ENCODE peak calls at places on chromosomes 7 and 10, in nine cellular contexts. B is stomach, D is spleen, P is testis, U is tibial nerve, F is suprapubic skin, M is Peyer's patch, K is A549, Z is prostate gland. O is an unnamed sample.

GRCh38 chr10:6297951-6298381 is 95.2 kb downstream of the PFKFB3 start:
- DNase-seq in B (peak), D (no peak), P (no peak), U (no peak), F (no peak), M (no peak), K (no peak), Z (peak), O (no peak)

GRCh38 chr7:108528183-108528712 is 2.3 kb upstream of the PNPLA8 start:
- DNase-seq in B (no peak), D (no peak), P (no peak), U (no peak), F (no peak), M (no peak), K (no peak), Z (no peak), O (no peak)

GRCh38 chr7:139541600-139542307 is 18.3 kb downstream of the CLEC2L start:
- DNase-seq in B (no peak), D (no peak), P (no peak), U (no peak), F (no peak), M (no peak), K (no peak), Z (no peak), O (no peak)

GRCh38 chr10:5546891-5547683 is 22.3 kb downstream of the CALML3 start:
- DNase-seq in B (peak), D (peak), P (no peak), U (no peak), F (peak), M (peak), K (peak), Z (peak), O (peak)

GRCh38 chr10:61987951-61988379 is 86.5 kb downstream of the ARID5B start:
- DNase-seq in B (no peak), D (no peak), P (no peak), U (no peak), F (no peak), M (no peak), K (no peak), Z (no peak), O (no peak)

GRCh38 chr10:98423691-98424120 is 8.7 kb upstream of the PYROXD2 start:
- DNase-seq in B (peak), D (no peak), P (peak), U (no peak), F (no peak), M (peak), K (no peak), Z (no peak), O (no peak)

GRCh38 chr10:111990734-111991133 is 192.8 kb downstream of the GPAM start:
- DNase-seq in B (no peak), D (no peak), P (no peak), U (no peak), F (no peak), M (no peak), K (no peak), Z (no peak), O (no peak)

GRCh38 chr7:117648203-117648866 is 168.5 kb downstream of the CFTR start:
- DNase-seq in B (no peak), D (no peak), P (no peak), U (no peak), F (no peak), M (no peak), K (no peak), Z (no peak), O (no peak)

GRCh38 chr10:557792-558328 is 131.6 kb downstream of the DIP2C start:
- DNase-seq in B (no peak), D (no peak), P (no peak), U (no peak), F (no peak), M (no peak), K (no peak), Z (no peak), O (peak)

GRCh38 chr10:28280652-28281051 is 22.2 kb downstream of the MPP7 start:
- DNase-seq in B (no peak), D (no peak), P (no peak), U (no peak), F (no peak), M (no peak), K (no peak), Z (no peak), O (no peak)

GRCh38 chr7:77353407-77353721 is 62.8 kb downstream of the GSAP start:
- DNase-seq in B (no peak), D (no peak), P (no peak), U (no peak), F (no peak), M (no peak), K (no peak), Z (no peak), O (no peak)

GRCh38 chr10:18312385-18313145 is 172.3 kb downstream of the CACNB2 start:
- DNase-seq in B (no peak), D (no peak), P (peak), U (peak), F (no peak), M (no peak), K (peak), Z (no peak), O (no peak)

GRCh38 chr10:12602557-12602956 is 253.2 kb downstream of the CAMK1D start:
- DNase-seq in B (no peak), D (no peak), P (no peak), U (no peak), F (no peak), M (no peak), K (no peak), Z (no peak), O (no peak)

GRCh38 chr10:79377557-79378382 is 30.5 kb downstream of the PPIF start:
- DNase-seq in B (no peak), D (peak), P (peak), U (no peak), F (no peak), M (no peak), K (no peak), Z (no peak), O (peak)

GRCh38 chr7:7956531-7957221 is 11.9 kb upstream of the GLCCI1 start:
- DNase-seq in B (no peak), D (no peak), P (no peak), U (no peak), F (no peak), M (no peak), K (no peak), Z (no peak), O (no peak)

GRCh38 chr7:121126801-121127534 is 138.5 kb downstream of the CPED1 start:
- DNase-seq in B (no peak), D (no peak), P (no peak), U (no peak), F (no peak), M (no peak), K (no peak), Z (no peak), O (no peak)

GRCh38 chr7:143389316-143390097 is 8.4 kb downstream of the ZYX start:
- DNase-seq in B (no peak), D (no peak), P (no peak), U (no peak), F (no peak), M (no peak), K (no peak), Z (no peak), O (peak)

GRCh38 chr7:7146837-7147236 is 35.5 kb upstream of the C1GALT1 start:
- DNase-seq in B (no peak), D (no peak), P (no peak), U (no peak), F (no peak), M (no peak), K (no peak), Z (no peak), O (no peak)

GRCh38 chr7:43211693-43212092 is 99.2 kb downstream of the HECW1 start:
- DNase-seq in B (no peak), D (no peak), P (no peak), U (no peak), F (no peak), M (no peak), K (no peak), Z (no peak), O (no peak)

GRCh38 chr10:50316695-50317648 is 65.7 kb upstream of the ASAH2 start:
- DNase-seq in B (no peak), D (no peak), P (no peak), U (no peak), F (no peak), M (no peak), K (no peak), Z (no peak), O (no peak)

GRCh38 chr7:156751319-156751718 is 110.7 kb downstream of the RNF32 start:
- DNase-seq in B (no peak), D (no peak), P (no peak), U (no peak), F (no peak), M (no peak), K (no peak), Z (no peak), O (no peak)

GRCh38 chr10:116721048-116721897 is 21.1 kb downstream of the HSPA12A start:
- DNase-seq in B (no peak), D (no peak), P (no peak), U (no peak), F (peak), M (no peak), K (no peak), Z (no peak), O (no peak)

GRCh38 chr10:43809211-43809930 is 160.7 kb upstream of the ZNF32 start:
- DNase-seq in B (no peak), D (no peak), P (no peak), U (peak), F (no peak), M (no peak), K (no peak), Z (no peak), O (no peak)

GRCh38 chr7:100465299-100465698 is 1.2 kb upstream of the SPACDR start:
- DNase-seq in B (no peak), D (no peak), P (peak), U (no peak), F (no peak), M (no peak), K (no peak), Z (no peak), O (no peak)

GRCh38 chr10:55631071-55631654 is 729.9 kb downstream of the ZWINT start:
- DNase-seq in B (peak), D (peak), P (peak), U (no peak), F (peak), M (peak), K (peak), Z (no peak), O (peak)

GRCh38 chr7:6608081-6608480 is 7.3 kb upstream of the ZNF853 start:
- DNase-seq in B (no peak), D (no peak), P (no peak), U (no peak), F (no peak), M (no peak), K (no peak), Z (no peak), O (no peak)

GRCh38 chr7:123690550-123690949 is 34.9 kb downstream of the LMOD2 start:
- DNase-seq in B (no peak), D (no peak), P (no peak), U (no peak), F (no peak), M (no peak), K (no peak), Z (no peak), O (no peak)

GRCh38 chr7:54917613-54918406 is 101.0 kb upstream of the EGFR start:
- DNase-seq in B (no peak), D (no peak), P (no peak), U (no peak), F (no peak), M (no peak), K (no peak), Z (no peak), O (no peak)

GRCh38 chr10:116104210-116104932 is 168.6 kb downstream of the GFRA1 start:
- DNase-seq in B (no peak), D (no peak), P (no peak), U (no peak), F (no peak), M (no peak), K (no peak), Z (no peak), O (no peak)

GRCh38 chr10:75297021-75297599 is 61.4 kb upstream of the COMTD1 start:
- DNase-seq in B (no peak), D (no peak), P (no peak), U (no peak), F (no peak), M (no peak), K (no peak), Z (no peak), O (no peak)

GRCh38 chr10:91742189-91742588 is 56.0 kb upstream of the TNKS2 start:
- DNase-seq in B (no peak), D (no peak), P (no peak), U (no peak), F (no peak), M (no peak), K (no peak), Z (no peak), O (no peak)

GRCh38 chr7:66265566-66265965 is 60.4 kb downstream of the TPST1 start:
- DNase-seq in B (no peak), D (no peak), P (no peak), U (no peak), F (no peak), M (no peak), K (no peak), Z (no peak), O (no peak)

GRCh38 chr7:47379629-47380324 is 202.1 kb downstream of the TNS3 start:
- DNase-seq in B (peak), D (peak), P (peak), U (no peak), F (peak), M (peak), K (no peak), Z (peak), O (peak)

GRCh38 chr7:155003215-155003999 is 483 bp upstream of the PAXIP1 start:
- DNase-seq in B (peak), D (peak), P (peak), U (peak), F (peak), M (peak), K (peak), Z (peak), O (peak)

GRCh38 chr7:142440219-142441073 is 182.6 kb upstream of the PRSS58 start:
- DNase-seq in B (no peak), D (no peak), P (no peak), U (no peak), F (no peak), M (no peak), K (no peak), Z (no peak), O (no peak)

GRCh38 chr7:128100225-128100948 is 69.2 kb upstream of the LRRC4 start:
- DNase-seq in B (no peak), D (no peak), P (no peak), U (no peak), F (no peak), M (no peak), K (no peak), Z (no peak), O (no peak)

GRCh38 chr10:33703897-33704825 is 369.7 kb upstream of the NRP1 start:
- DNase-seq in B (no peak), D (no peak), P (no peak), U (no peak), F (no peak), M (no peak), K (no peak), Z (no peak), O (no peak)

GRCh38 chr10:43209064-43209455 is 57.8 kb downstream of the RASGEF1A start:
- DNase-seq in B (no peak), D (peak), P (no peak), U (no peak), F (peak), M (no peak), K (no peak), Z (no peak), O (no peak)

GRCh38 chr7:134571101-134571500 is 22.2 kb downstream of the AKR1B15 start:
- DNase-seq in B (no peak), D (no peak), P (no peak), U (no peak), F (no peak), M (no peak), K (no peak), Z (no peak), O (no peak)
- TF ChIP-seq POLR2A in B (no peak), D (no peak), P (no peak), U (no peak), F (no peak), M (no peak), K (no peak), Z (no peak), O (no peak)

GRCh38 chr10:45000138-45000763 is 472 bp upstream of the ZNF22 start:
- DNase-seq in B (no peak), D (no peak), P (peak), U (peak), F (peak), M (peak), K (no peak), Z (no peak), O (peak)

GRCh38 chr10:45004661-45005060 is 3.9 kb downstream of the ZNF22 start:
- DNase-seq in B (no peak), D (no peak), P (no peak), U (no peak), F (no peak), M (no peak), K (no peak), Z (no peak), O (no peak)

GRCh38 chr10:45000764-45001381 is at the start of gene ZNF22:
- DNase-seq in B (peak), D (peak), P (peak), U (peak), F (no peak), M (peak), K (peak), Z (no peak), O (no peak)

GRCh38 chr10:45003432-45004000 is 2.8 kb downstream of the ZNF22 start:
- DNase-seq in B (no peak), D (no peak), P (no peak), U (no peak), F (no peak), M (no peak), K (no peak), Z (no peak), O (no peak)

DNA sequence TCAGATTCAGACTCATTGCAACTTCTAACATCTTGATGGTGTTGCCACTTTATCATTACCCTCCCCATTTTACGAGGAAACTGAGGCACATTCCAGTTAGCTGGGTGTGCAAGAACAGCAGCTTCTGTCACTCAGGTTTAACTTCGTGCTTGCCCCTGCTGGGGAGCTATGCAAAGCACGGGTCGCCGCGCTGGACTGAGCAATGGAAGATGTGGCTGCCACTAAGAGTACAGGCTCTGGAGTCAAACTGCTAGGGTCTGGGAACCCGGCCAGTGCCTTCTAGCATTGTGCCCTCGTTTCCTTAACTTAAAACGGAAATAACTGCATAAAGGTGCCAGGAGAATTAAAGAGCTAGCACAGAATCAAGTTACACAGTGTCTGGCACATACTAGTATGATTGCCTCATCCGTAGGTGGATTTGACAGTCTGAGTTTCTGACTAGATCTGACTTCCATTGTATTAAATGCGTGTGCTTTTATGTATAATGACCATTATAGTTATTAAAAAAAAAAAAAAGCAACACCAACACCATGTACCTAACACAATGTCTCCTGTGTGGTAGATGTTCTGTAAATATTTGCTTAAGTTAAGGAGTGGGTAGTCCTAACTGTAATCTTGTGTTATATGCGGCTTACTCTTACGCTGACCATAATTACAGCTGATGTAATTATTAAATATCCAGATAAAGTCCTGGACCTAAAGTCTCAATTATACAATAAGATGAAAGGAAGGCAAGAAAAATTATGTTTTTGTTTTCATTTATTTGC is 842 bp downstream of the ZNF22 start:
- DNase-seq in B (peak), D (peak), P (peak), U (no peak), F (peak), M (peak), K (peak), Z (peak), O (peak)
- TF ChIP-seq CTCF in B (no peak), D (no peak), P (no peak), U (no peak), F (no peak), M (peak), K (no peak), Z (no peak), O (no peak)

GRCh38 chr7:35906191-35906908 is 105.5 kb downstream of the SEPTIN7 start:
- DNase-seq in B (peak), D (no peak), P (peak), U (peak), F (no peak), M (peak), K (peak), Z (peak), O (no peak)
- TF ChIP-seq POLR2A in B (no peak), D (no peak), P (no peak), U (no peak), F (no peak), M (no peak), K (no peak), Z (no peak), O (no peak)

DNA sequence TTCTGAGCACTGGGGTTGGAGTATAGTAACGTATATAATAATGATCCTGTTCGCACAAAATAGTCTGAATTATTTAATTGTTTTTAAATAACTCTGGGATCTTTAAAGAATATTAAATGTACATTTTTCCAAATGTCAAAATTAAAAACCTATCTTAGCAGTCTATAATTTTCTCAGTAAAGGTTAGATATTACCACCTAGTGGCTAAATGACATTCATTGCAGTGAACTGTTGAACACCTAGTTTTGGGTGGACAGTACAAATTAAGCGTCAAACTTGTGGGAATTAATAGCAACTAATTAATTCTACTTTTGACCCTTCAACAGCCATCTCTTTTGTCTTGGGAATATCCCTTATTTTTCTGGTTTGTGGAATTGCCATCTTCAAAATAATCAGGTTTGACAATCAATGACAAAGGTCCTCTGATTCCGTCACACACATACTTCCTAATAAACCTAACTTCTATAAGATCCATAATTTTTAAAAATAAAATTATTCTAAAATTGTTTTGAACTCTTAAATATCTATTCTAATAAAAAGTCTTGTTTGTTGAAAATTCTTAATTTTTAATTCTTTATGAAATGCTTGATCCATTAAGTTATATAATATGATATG is 165.7 kb downstream of the SEMA3D start:
- DNase-seq in B (no peak), D (no peak), P (no peak), U (no peak), F (no peak), M (no peak), K (peak), Z (no peak), O (no peak)
- TF ChIP-seq CTCF in B (peak), D (no peak), P (peak), U (no peak), F (no peak), M (peak), K (peak), Z (peak), O (no peak)

O was measured in lower leg skin.